ENCODE peak calls at places on chromosomes 7 and 10, in five cellular contexts. One of them, this sample, is unnamed.

GRCh38 chr7:1466524-1467271 is 7.4 kb upstream of the MICALL2 start:
- DNase-seq in transverse colon: peak
- DNase-seq in stomach: peak
- DNase-seq in K562: peak
- DNase-seq in H1: peak
- DNase-seq in this sample: peak

GRCh38 chr7:47154781-47155180 is 427.1 kb downstream of the TNS3 start:
- DNase-seq in stomach: no peak
- DNase-seq in K562: no peak
- DNase-seq in transverse colon: no peak
- DNase-seq in H1: no peak
- DNase-seq in this sample: no peak

GRCh38 chr7:46752881-46753366 is 829.0 kb downstream of the TNS3 start:
- DNase-seq in H1: no peak
- DNase-seq in transverse colon: no peak
- DNase-seq in stomach: no peak
- DNase-seq in K562: no peak
- DNase-seq in this sample: no peak

GRCh38 chr10:104318810-104319684 is 19.2 kb downstream of the ITPRIP start:
- DNase-seq in H1: no peak
- DNase-seq in stomach: no peak
- DNase-seq in transverse colon: no peak
- DNase-seq in K562: no peak
- DNase-seq in this sample: peak

GRCh38 chr7:90569368-90569767 is 26.8 kb upstream of the CDK14 start:
- DNase-seq in stomach: no peak
- DNase-seq in transverse colon: no peak
- DNase-seq in H1: no peak
- DNase-seq in K562: no peak
- DNase-seq in this sample: no peak

GRCh38 chr7:41709621-41710020 is 6.7 kb upstream of the INHBA start:
- DNase-seq in H1: no peak
- DNase-seq in stomach: no peak
- DNase-seq in transverse colon: no peak
- DNase-seq in K562: no peak
- DNase-seq in this sample: no peak

GRCh38 chr7:137508437-137509175 is 165.1 kb upstream of the PTN start:
- DNase-seq in K562: no peak
- DNase-seq in H1: no peak
- DNase-seq in stomach: no peak
- DNase-seq in transverse colon: no peak
- DNase-seq in this sample: no peak

GRCh38 chr10:317219-317868 is 182.1 kb downstream of the ZMYND11 start:
- DNase-seq in H1: no peak
- DNase-seq in stomach: no peak
- DNase-seq in K562: no peak
- DNase-seq in transverse colon: peak
- DNase-seq in this sample: no peak

GRCh38 chr10:86962981-86963310 is 4.5 kb downstream of the SNCG start:
- DNase-seq in K562: no peak
- DNase-seq in stomach: no peak
- DNase-seq in transverse colon: no peak
- DNase-seq in H1: no peak
- DNase-seq in this sample: peak

GRCh38 chr7:19144661-19145428 is at the start of gene FERD3L:
- DNase-seq in H1: peak
- DNase-seq in transverse colon: no peak
- DNase-seq in stomach: no peak
- DNase-seq in K562: no peak
- DNase-seq in this sample: peak

GRCh38 chr7:100565133-100565571 is 8.5 kb downstream of the SAP25 start:
- DNase-seq in H1: no peak
- DNase-seq in K562: no peak
- DNase-seq in transverse colon: no peak
- DNase-seq in stomach: no peak
- DNase-seq in this sample: no peak

GRCh38 chr7:100567045-100567730 is 6.5 kb downstream of the SAP25 start:
- DNase-seq in H1: no peak
- DNase-seq in transverse colon: no peak
- DNase-seq in K562: no peak
- DNase-seq in stomach: no peak
- DNase-seq in this sample: no peak

GRCh38 chr7:100567751-100568175 is 5.9 kb downstream of the SAP25 start:
- DNase-seq in H1: no peak
- DNase-seq in transverse colon: no peak
- DNase-seq in K562: no peak
- DNase-seq in stomach: no peak
- DNase-seq in this sample: no peak

GRCh38 chr7:100563809-100564400 is 9.8 kb downstream of the SAP25 start:
- DNase-seq in stomach: peak
- DNase-seq in H1: peak
- DNase-seq in K562: peak
- DNase-seq in transverse colon: peak
- DNase-seq in this sample: peak

DNA sequence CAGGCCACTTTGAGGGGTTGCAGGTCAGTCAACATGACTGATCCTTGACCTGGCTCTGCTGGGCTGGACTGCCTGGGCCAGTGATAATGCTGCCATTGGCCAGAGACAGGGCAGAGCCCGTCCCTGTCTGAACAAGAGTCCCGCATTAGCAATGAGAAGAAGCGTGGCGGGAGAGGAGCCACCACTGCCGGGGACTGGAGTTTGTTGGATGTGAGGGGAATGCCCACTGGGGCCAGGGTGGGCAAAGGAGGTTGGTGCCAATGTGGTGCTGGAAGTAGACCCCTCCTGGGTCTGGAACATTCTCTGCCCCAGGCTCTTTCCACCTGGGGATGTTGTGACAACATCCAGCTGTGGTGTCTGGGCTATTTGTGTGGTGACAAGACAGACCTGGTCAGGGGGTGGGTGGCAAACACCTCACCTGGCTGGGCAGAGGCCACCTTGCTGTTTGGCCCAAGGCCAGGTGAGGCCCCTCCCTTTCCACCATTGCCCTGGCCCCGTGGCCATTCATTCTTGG is 7.6 kb downstream of the SAP25 start:
- DNase-seq in transverse colon: no peak
- DNase-seq in K562: no peak
- DNase-seq in H1: no peak
- DNase-seq in stomach: no peak
- DNase-seq in this sample: no peak
- TF ChIP-seq POLR2AphosphoS5 in transverse colon: peak
- TF ChIP-seq POLR2AphosphoS5 in K562: no peak
- TF ChIP-seq POLR2AphosphoS5 in H1: no peak
- TF ChIP-seq POLR2AphosphoS5 in stomach: no peak
- TF ChIP-seq POLR2AphosphoS5 in this sample: no peak

GRCh38 chr10:113093188-113094113 is 143.4 kb downstream of the TCF7L2 start:
- DNase-seq in H1: no peak
- DNase-seq in transverse colon: peak
- DNase-seq in K562: no peak
- DNase-seq in stomach: no peak
- DNase-seq in this sample: no peak

GRCh38 chr10:113097046-113097415 is 147.0 kb downstream of the TCF7L2 start:
- DNase-seq in transverse colon: no peak
- DNase-seq in stomach: no peak
- DNase-seq in H1: no peak
- DNase-seq in K562: no peak
- DNase-seq in this sample: no peak

GRCh38 chr10:113095419-113095818 is 145.4 kb downstream of the TCF7L2 start:
- DNase-seq in K562: no peak
- DNase-seq in transverse colon: no peak
- DNase-seq in stomach: no peak
- DNase-seq in H1: no peak
- DNase-seq in this sample: no peak

GRCh38 chr10:113094114-113094486 is 144.1 kb downstream of the TCF7L2 start:
- DNase-seq in H1: no peak
- DNase-seq in K562: no peak
- DNase-seq in transverse colon: no peak
- DNase-seq in stomach: no peak
- DNase-seq in this sample: no peak

DNA sequence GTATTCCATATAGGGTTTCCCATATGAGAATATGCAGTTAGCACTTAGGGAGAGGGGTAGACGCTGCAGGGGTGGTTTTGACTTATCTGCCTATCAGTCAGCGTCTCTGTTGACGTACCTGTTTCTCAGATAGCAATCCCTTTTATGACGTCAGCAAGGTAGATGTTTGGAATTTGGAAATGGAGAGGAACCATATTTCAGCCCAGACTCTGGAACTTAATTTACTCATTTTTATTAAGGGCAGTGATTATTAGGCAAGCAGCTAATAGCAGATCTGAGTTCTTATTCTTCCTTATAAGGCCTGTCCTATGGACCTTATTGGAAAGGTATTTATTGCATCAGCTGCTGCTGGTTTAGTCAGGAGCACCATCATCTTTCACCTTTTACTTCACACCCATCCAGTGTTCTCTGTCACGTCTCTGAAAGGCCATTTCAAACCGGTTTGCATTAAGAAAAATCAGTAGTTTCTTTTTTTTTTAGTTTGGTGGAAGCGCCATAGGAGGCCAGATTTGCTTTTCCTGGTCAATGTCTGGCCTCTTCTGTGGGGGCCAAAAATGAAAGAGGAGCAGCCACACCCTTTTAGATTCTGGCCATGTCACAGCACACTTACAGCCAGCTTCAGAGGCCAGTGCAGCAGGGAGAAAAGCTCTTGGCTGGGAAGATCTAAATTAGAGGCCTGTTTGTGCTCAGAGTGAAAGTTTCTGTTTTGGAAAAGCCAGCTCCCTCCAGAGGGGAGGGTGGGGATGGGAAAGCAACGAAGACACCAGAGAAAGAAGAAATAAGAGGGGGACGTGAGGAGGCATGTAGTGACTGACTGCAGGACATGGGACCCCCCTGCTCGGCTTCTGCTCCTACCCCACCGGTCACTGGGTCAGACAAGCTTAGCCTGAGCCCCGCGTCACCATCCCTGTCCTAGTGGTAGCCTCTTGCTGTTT is 146.3 kb downstream of the TCF7L2 start:
- DNase-seq in H1: no peak
- DNase-seq in transverse colon: no peak
- DNase-seq in K562: no peak
- DNase-seq in stomach: no peak
- DNase-seq in this sample: peak
- H3K27ac ChIP-seq in H1: peak
- H3K27ac ChIP-seq in transverse colon: no peak
- H3K27ac ChIP-seq in K562: no peak
- H3K27ac ChIP-seq in stomach: no peak
- H3K27ac ChIP-seq in this sample: peak

GRCh38 chr7:85583225-85583672 is 396.4 kb upstream of the SEMA3D start:
- DNase-seq in K562: no peak
- DNase-seq in transverse colon: no peak
- DNase-seq in stomach: no peak
- DNase-seq in H1: no peak
- DNase-seq in this sample: no peak
- TF ChIP-seq EP300 in K562: no peak
- TF ChIP-seq EP300 in transverse colon: no peak
- TF ChIP-seq EP300 in stomach: no peak
- TF ChIP-seq EP300 in H1: no peak
- TF ChIP-seq EP300 in this sample: no peak

DNA sequence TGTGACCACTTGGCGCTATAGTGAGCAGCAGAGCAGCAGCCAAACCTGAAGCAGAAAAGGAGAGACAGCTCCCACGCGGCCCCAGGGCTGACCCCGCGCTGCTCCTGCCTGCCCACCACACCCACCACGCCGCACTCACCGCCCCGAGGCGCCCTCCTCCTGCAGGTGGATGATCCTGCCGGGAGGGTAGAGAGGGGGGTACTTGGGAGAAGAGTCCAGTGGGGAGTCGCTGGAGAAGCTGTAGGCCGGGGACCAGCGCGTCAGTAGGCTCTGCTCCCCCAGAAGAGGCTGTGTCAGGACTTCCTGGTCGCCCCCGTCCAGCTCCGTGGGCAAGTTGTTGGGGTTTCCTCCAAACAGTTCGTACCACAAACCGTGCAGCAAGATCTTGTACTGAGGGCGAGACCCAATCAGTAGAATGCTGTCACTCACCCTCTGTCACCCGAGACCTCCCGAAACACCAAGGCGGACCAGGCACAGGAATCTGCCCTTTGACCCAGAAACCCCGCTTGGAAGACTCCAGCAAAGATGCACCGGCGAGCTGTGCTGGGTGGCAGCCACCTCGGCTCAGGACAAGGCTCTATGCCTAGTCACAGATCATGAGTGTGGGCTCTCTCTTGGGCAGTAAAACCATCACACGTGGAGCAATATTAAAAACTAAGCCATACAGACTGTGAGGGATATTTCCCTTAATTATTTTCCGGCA is 37.6 kb downstream of the DAGLB start:
- DNase-seq in K562: no peak
- DNase-seq in H1: no peak
- DNase-seq in stomach: no peak
- DNase-seq in transverse colon: no peak
- DNase-seq in this sample: no peak
- TF ChIP-seq POLR2AphosphoS5 in K562: no peak
- TF ChIP-seq POLR2AphosphoS5 in H1: no peak
- TF ChIP-seq POLR2AphosphoS5 in stomach: no peak
- TF ChIP-seq POLR2AphosphoS5 in transverse colon: no peak
- TF ChIP-seq POLR2AphosphoS5 in this sample: no peak

GRCh38 chr10:13839030-13839429 is 252.3 kb downstream of the PRPF18 start:
- DNase-seq in transverse colon: no peak
- DNase-seq in K562: no peak
- DNase-seq in H1: no peak
- DNase-seq in stomach: no peak
- DNase-seq in this sample: no peak
- H3K27ac ChIP-seq in transverse colon: no peak
- H3K27ac ChIP-seq in K562: no peak
- H3K27ac ChIP-seq in H1: no peak
- H3K27ac ChIP-seq in stomach: no peak
- H3K27ac ChIP-seq in this sample: peak